ENCODE peak calls at places on chromosomes 11 and 22, in eight cellular contexts. W is dorsolateral prefrontal cortex, H is lung, J is psoas muscle, U is mesendoderm, D is brain microvascular endothelial cell, N is endothelial cell of umbilical vein, O is sigmoid colon. K is an unnamed sample.

GRCh38 chr11:14374922-14375630 is 16.1 kb upstream of the RRAS2 start:
- DNase-seq in D (no peak), N (no peak), W (no peak), O (no peak), H (no peak), U (peak), J (no peak), K (no peak)

GRCh38 chr11:78731008-78731407 is 156.3 kb upstream of the NARS2 start:
- DNase-seq in D (no peak), N (no peak), W (no peak), J (no peak), H (peak), O (no peak), U (no peak), K (no peak)

GRCh38 chr11:73965076-73965763 is 14.4 kb downstream of the DNAJB13 start:
- DNase-seq in N (no peak), H (no peak), J (peak), U (no peak), O (no peak), W (no peak), D (no peak), K (no peak)

GRCh38 chr11:76208829-76209670 is 2.7 kb upstream of the WNT11 start:
- DNase-seq in N (peak), W (no peak), D (peak), J (peak), H (peak), O (peak), U (peak), K (peak)

GRCh38 chr22:23166841-23167610 is 13.3 kb upstream of the BCR start:
- DNase-seq in D (no peak), N (no peak), J (no peak), O (no peak), U (no peak), H (no peak), W (no peak), K (no peak)

GRCh38 chr11:12807621-12808020 is 133.4 kb downstream of the TEAD1 start:
- DNase-seq in D (no peak), U (no peak), O (no peak), H (peak), N (no peak), W (no peak), J (no peak), K (no peak)

GRCh38 chr11:106459135-106459534 is 381.7 kb downstream of the AASDHPPT start:
- DNase-seq in N (no peak), W (no peak), H (no peak), O (no peak), J (no peak), U (no peak), D (no peak), K (no peak)

GRCh38 chr11:94791216-94791889 is 23.2 kb downstream of the AMOTL1 start:
- DNase-seq in J (no peak), N (no peak), O (no peak), W (no peak), U (no peak), H (no peak), D (peak), K (no peak)

GRCh38 chr22:31104869-31105268 is 2.5 kb downstream of the SELENOM start:
- DNase-seq in D (no peak), H (no peak), W (no peak), O (peak), J (no peak), U (peak), N (no peak), K (no peak)

GRCh38 chr11:78040691-78041379 is 17.8 kb upstream of the KCTD14 start:
- DNase-seq in D (peak), J (no peak), N (no peak), W (no peak), H (no peak), U (peak), O (no peak), K (no peak)

GRCh38 chr11:119828011-119828410 is 99.0 kb upstream of the NECTIN1 start:
- DNase-seq in U (no peak), J (no peak), O (no peak), D (no peak), N (no peak), H (no peak), W (no peak), K (no peak)

GRCh38 chr11:48077251-48077650 is 96.9 kb downstream of the PTPRJ start:
- DNase-seq in H (no peak), J (no peak), W (no peak), U (no peak), D (no peak), N (no peak), O (no peak), K (no peak)

GRCh38 chr11:134069996-134070845 is 1.3 kb downstream of the JAM3 start:
- DNase-seq in W (no peak), J (no peak), N (no peak), O (no peak), H (no peak), D (no peak), U (no peak), K (no peak)

GRCh38 chr11:55503449-55503848 is 50.8 kb upstream of the OR4C15 start:
- DNase-seq in H (no peak), W (no peak), O (no peak), N (no peak), D (no peak), U (no peak), J (no peak), K (no peak)

GRCh38 chr11:93476796-93477195 is 66.4 kb downstream of the SMCO4 start:
- DNase-seq in H (no peak), O (no peak), D (peak), W (no peak), U (no peak), J (no peak), N (no peak), K (no peak)

GRCh38 chr22:20243545-20244249 is 24.4 kb downstream of the RTN4R start:
- DNase-seq in N (peak), D (peak), U (peak), W (peak), J (no peak), H (peak), O (peak), K (peak)
- H3K27ac ChIP-seq in N (no peak), D (no peak), U (peak), W (peak), J (no peak), H (peak), O (no peak), K (peak)

DNA sequence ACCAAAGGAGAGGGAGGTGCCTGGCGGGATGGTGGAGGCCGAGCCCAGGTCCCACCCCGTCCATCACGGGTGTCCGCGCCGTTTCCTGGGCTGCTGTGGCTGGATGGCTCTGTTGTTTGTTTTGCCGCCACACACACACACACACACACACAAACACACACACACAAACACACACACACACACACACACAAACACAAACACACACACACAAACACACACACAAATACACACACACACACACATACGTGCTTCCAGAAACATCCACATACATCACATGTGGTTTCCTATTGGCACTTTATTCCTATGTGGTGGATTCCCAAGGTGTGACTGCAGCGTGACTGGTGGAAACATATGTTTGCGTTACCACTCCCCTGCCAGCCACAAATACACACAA is 356.9 kb downstream of the BRD1 start:
- DNase-seq in H (no peak), J (no peak), O (no peak), D (no peak), W (no peak), U (no peak), N (no peak), K (no peak)
- H3K27ac ChIP-seq in H (no peak), J (no peak), O (no peak), D (no peak), W (no peak), U (no peak), N (no peak), K (no peak)

DNA sequence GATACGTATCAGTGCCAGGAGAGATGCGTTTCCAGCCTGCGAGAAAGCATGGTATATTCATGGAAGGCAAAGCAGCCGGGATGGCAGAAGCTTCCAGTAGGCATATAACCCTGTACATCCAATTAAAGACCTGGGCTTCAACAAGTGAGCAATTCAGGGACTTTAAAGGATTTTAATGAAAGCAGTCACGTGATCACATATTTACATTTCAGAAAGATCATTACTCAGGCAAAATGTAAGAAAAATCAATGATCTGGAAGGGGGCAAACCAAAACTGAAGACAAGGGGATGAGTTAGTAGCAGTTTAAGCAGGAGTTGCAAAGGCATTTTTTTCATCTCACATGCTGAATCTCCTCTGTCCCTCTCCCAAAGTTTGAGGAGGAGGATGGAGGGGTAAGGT is 7.8 kb downstream of the CDON start:
- DNase-seq in H (no peak), W (no peak), O (no peak), U (no peak), N (no peak), D (no peak), J (no peak), K (no peak)
- H3K27ac ChIP-seq in H (no peak), W (no peak), O (no peak), U (no peak), N (no peak), D (no peak), J (no peak), K (no peak)

GRCh38 chr11:26947904-26948639 is 45.8 kb upstream of the FIBIN start:
- DNase-seq in W (no peak), O (no peak), H (no peak), J (no peak), N (no peak), D (peak), U (no peak), K (no peak)

GRCh38 chr11:26947379-26947844 is 46.5 kb upstream of the FIBIN start:
- DNase-seq in W (no peak), O (peak), N (no peak), H (peak), U (no peak), J (peak), D (peak), K (no peak)

GRCh38 chr11:26944866-26945664 is 48.8 kb upstream of the FIBIN start:
- DNase-seq in J (no peak), D (no peak), U (no peak), W (no peak), H (no peak), N (no peak), O (no peak), K (no peak)

GRCh38 chr11:26948881-26949280 is 45.0 kb upstream of the FIBIN start:
- DNase-seq in H (no peak), O (no peak), J (no peak), N (no peak), D (peak), U (no peak), W (no peak), K (no peak)

DNA sequence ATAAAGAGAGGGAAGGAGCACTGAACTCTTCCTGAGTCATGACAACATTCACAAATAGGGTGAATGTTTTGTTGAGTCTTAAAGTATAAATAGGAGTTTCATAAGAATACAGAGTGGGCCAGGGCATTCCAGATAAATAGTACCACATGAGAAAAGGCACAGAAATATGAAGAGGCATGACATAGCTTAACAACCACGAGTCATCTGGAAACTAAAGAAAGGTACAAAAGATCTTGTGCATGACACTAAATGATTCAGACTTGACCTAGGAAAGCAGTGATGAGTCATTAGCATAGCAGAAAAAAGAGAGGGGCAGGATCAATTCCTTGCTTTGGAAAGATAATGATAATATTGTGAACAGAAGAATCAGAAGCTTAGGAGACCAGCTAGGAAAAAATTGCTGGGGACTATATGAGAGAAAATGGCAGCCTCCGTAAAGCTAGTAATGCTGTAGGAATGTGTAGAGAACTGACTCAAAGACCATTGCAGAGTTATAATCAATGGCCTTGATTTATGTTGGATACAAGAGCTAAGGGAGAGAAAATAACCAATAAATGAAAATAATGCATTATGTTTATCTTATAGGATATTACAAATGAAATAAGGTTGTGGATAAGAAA is 47.6 kb upstream of the FIBIN start:
- DNase-seq in D (peak), N (no peak), J (no peak), W (no peak), H (no peak), O (no peak), U (no peak), K (no peak)
- H3K27ac ChIP-seq in D (peak), N (no peak), J (no peak), W (no peak), H (no peak), O (peak), U (no peak), K (no peak)

DNA sequence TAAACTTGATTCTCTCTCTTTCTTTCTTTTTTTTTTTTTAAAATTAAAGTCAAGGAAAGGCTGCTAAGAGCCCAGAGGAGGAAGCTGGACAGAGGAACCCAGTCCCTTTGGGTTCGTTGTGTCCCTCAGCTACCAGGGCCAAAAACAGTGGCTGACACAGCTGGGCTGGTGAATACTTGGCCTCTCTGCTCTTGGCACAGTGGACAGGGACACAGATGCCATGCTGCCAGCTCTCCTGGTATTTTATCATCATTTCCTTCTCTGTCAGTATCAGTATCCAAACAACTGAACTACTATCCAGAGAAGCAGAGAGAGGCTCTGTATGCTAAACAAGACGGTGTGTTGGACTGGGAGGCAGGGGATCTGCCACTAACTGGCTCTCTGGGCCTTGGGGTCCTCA is 123.7 kb upstream of the CCDC90B start:
- DNase-seq in O (no peak), N (no peak), U (no peak), D (no peak), W (peak), H (no peak), J (peak), K (no peak)
- H3K27ac ChIP-seq in O (no peak), N (no peak), U (no peak), D (no peak), W (no peak), H (no peak), J (peak), K (no peak)

DNA sequence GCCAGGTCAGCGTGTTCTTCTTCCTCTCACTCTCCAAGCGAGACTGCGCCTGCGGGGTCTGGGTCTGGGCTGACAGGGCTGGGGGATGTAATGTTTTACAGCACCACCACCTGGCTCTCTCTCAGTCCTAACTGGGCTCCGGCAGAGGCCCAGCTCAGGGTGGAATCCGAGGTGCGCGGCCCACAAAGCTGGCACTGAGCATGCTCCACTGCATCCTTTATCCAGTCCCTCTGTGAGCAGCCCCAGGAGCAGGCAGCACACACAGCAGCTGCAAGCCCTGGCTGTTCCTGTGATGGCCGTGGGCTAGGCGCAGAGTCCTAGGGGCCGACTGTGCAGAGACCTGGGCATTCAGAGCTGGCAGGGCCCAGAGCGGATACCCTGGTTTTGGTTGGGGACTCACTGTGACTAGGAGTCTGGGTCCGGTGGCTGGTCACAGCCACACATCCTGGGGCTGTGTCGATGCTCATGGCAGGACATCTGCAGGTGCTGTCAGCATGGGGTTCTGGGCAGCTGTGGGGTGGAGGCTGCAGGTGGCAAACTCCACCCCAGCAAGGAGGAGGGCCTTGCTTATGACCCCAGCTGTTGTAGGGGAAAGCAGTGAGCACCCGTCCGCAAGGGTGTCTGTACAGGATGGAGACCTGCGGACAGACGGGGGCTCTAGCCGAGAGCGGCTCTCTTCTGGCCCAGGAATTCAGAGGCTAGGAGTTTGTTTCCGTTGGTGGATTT is 4.0 kb downstream of the LRRC75B start:
- DNase-seq in H (no peak), U (no peak), J (no peak), O (no peak), D (no peak), W (no peak), N (no peak), K (no peak)
- H3K27ac ChIP-seq in H (no peak), U (no peak), J (no peak), O (no peak), D (no peak), W (peak), N (no peak), K (no peak)

DNA sequence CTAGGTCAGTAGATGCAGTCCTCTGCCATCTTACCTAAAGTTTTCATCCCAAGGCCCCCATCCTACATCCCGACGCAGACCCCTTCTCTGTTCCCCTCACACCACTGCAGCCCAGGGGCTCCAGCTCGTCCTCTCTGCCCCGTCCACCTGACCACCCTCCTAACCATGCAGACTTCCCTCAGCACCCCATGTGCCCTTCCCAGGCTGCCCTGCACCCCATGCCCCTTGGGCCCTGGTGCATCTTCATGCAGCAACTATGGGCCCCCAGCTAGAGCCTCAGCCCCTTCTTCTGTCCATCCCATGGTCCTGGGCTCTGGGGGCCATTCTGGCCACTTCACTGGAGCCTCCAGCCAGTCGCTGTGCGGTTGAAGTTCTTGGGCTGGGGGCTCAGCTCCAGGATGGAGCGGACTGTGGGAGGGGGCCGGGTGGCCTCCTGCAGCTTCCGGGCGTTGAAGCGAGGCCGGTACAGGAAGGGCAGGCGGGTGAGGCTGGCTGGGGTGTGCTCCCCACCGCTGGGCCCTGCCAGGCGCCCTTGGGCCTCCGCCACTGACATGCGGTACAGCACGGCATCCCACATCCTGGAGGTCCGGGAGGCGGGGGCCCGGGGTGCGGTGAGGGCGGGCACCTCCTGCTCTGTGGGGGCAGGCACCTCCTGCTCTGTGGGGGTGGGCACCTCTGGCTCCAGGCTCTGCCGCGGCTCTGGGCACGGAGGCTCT is 2.7 kb downstream of the PRR33 start:
- DNase-seq in O (no peak), W (no peak), J (no peak), U (no peak), H (no peak), N (no peak), D (no peak), K (peak)
- H3K27ac ChIP-seq in O (no peak), W (no peak), J (peak), U (no peak), H (no peak), N (no peak), D (no peak), K (peak)

DNA sequence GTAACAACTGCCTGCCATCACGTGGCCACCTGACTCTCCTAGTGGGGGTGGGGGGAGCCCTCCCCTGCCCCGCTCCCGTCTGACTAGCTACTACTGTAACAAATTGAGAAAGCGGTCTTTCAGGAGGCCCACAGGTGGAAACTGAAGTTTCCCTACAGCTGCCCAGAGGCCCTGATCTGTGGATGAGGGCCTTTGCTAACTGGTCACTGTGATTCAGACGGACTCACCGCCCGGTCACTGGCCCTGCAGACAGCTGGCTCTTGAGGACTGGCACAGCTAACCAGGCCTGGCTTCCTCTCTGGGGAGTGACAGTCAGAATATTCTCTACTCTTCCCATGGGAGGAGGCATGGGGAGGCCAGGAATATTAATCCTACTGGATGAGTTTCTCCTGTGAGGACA is 116.8 kb downstream of the ARHGAP8 start:
- DNase-seq in J (no peak), D (no peak), H (no peak), U (no peak), N (no peak), O (no peak), W (no peak), K (no peak)
- H3K27ac ChIP-seq in J (no peak), D (no peak), H (no peak), U (no peak), N (no peak), O (no peak), W (no peak), K (no peak)

DNA sequence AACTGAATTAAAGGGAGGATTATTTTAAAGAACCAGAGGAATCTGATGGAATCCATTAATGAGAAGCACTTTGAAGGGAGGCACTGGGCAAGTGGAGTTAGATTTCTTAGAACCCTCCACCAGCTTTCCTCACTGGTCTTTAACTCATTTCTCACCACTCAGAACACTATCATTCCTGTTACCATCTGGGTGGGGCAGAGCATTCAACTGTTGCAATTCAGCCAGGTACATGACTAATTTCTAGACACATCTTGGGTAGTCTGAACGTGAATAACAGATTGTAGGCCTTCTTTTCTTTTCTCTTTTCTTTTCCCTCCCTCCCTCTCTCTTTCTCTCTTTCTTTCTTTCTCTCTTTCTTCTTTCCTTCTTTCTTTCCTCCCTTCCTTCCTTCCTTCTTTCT is 15.5 kb upstream of the MMP1 start:
- DNase-seq in W (no peak), H (no peak), U (no peak), J (no peak), D (no peak), N (no peak), O (no peak), K (no peak)
- H3K27ac ChIP-seq in W (no peak), H (no peak), U (no peak), J (no peak), D (no peak), N (no peak), O (no peak), K (no peak)